ENCODE peak calls at places on chromosome 9, in five cellular contexts. Y is prostate gland, Q is endothelial cell, V is lower lobe of right lung, R is progenitor cell of endocrine pancreas. N is an unnamed sample.

GRCh38 chr9:70049672-70050271 is 6.1 kb downstream of the MAMDC2 start:
- DNase-seq in Y (no peak), Q (no peak), R (no peak), V (peak), N (no peak)

GRCh38 chr9:116087246-116087645 is 66.3 kb upstream of the PAPPA start:
- DNase-seq in Y (peak), V (peak), R (no peak), Q (no peak), N (no peak)

GRCh38 chr9:121371495-121371911 is 1.5 kb upstream of the STOM start:
- DNase-seq in R (no peak), Y (no peak), Q (no peak), V (no peak), N (no peak)

GRCh38 chr9:108476574-108476973 is 379.2 kb downstream of the ACTL7B start:
- DNase-seq in R (no peak), Y (no peak), V (no peak), Q (no peak), N (no peak)

GRCh38 chr9:132327537-132327936 is 27.2 kb downstream of the SETX start:
- DNase-seq in R (no peak), Y (no peak), Q (no peak), V (no peak), N (no peak)

GRCh38 chr9:37625262-37626147 is 25.2 kb upstream of the FRMPD1 start:
- DNase-seq in R (no peak), Q (no peak), V (no peak), Y (no peak), N (no peak)

GRCh38 chr9:73643379-73644013 is 491.8 kb downstream of the ANXA1 start:
- DNase-seq in V (no peak), R (no peak), Y (no peak), Q (no peak), N (no peak)

GRCh38 chr9:34929506-34930102 is 28.5 kb upstream of the PHF24 start:
- DNase-seq in Y (no peak), V (no peak), Q (peak), R (no peak), N (peak)

GRCh38 chr9:133449760-133450159 is 10.0 kb upstream of the CACFD1 start:
- DNase-seq in V (no peak), Y (peak), Q (no peak), R (no peak), N (no peak)

GRCh38 chr9:135074354-135075233 is 12.9 kb upstream of the OLFM1 start:
- DNase-seq in Y (no peak), Q (no peak), V (no peak), R (no peak), N (peak)

GRCh38 chr9:91060520-91061343 is 259.1 kb downstream of the SYK start:
- DNase-seq in Q (no peak), R (no peak), Y (peak), V (no peak), N (no peak)

GRCh38 chr9:6930827-6931226 is 173.1 kb downstream of the KDM4C start:
- DNase-seq in Q (no peak), V (no peak), Y (no peak), R (no peak), N (no peak)

GRCh38 chr9:32351845-32352244 is 32.6 kb upstream of the ACO1 start:
- DNase-seq in Q (no peak), V (no peak), Y (no peak), R (no peak), N (no peak)
- TF ChIP-seq CTCF in Q (no peak), V (no peak), Y (no peak), R (no peak), N (peak)

GRCh38 chr9:123431581-123431980 is 75.6 kb downstream of the CRB2 start:
- DNase-seq in Y (no peak), Q (no peak), V (no peak), R (no peak), N (no peak)

GRCh38 chr9:123437201-123437600 is 81.2 kb downstream of the CRB2 start:
- DNase-seq in Q (no peak), V (no peak), Y (no peak), R (no peak), N (no peak)

GRCh38 chr9:123432331-123433236 is 76.6 kb downstream of the CRB2 start:
- DNase-seq in R (no peak), Q (no peak), V (no peak), Y (no peak), N (no peak)

GRCh38 chr9:123435471-123435870 is 79.5 kb downstream of the CRB2 start:
- DNase-seq in V (no peak), Y (no peak), R (no peak), Q (no peak), N (no peak)

GRCh38 chr9:123434619-123435240 is 78.7 kb downstream of the CRB2 start:
- DNase-seq in Y (no peak), R (no peak), V (no peak), Q (peak), N (no peak)
- TF ChIP-seq CTCF in Y (no peak), R (peak), V (no peak), Q (no peak), N (no peak)

DNA sequence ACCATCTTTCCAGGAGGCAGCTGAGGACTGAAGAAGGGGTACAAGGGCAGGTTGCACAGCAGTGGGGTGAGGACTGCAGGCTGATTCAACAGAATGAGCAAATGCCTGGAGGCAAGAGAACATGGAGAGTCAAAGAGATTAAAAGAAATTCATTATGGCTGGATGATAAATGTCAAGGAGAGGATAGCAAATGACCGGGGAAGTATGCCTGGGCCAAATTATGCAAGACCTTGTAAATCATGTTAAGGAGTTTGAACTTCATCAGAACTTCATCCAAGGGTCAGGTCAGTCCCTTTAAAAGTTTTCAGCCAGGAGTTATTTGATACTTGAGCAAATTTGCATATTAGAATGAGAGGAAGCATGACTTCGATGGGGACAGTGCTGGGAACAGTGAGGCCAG is 510.0 kb upstream of the TLE4 start:
- DNase-seq in Y (no peak), R (no peak), V (no peak), Q (no peak), N (no peak)
- TF ChIP-seq CTCF in Y (no peak), R (no peak), V (no peak), Q (no peak), N (no peak)

DNA sequence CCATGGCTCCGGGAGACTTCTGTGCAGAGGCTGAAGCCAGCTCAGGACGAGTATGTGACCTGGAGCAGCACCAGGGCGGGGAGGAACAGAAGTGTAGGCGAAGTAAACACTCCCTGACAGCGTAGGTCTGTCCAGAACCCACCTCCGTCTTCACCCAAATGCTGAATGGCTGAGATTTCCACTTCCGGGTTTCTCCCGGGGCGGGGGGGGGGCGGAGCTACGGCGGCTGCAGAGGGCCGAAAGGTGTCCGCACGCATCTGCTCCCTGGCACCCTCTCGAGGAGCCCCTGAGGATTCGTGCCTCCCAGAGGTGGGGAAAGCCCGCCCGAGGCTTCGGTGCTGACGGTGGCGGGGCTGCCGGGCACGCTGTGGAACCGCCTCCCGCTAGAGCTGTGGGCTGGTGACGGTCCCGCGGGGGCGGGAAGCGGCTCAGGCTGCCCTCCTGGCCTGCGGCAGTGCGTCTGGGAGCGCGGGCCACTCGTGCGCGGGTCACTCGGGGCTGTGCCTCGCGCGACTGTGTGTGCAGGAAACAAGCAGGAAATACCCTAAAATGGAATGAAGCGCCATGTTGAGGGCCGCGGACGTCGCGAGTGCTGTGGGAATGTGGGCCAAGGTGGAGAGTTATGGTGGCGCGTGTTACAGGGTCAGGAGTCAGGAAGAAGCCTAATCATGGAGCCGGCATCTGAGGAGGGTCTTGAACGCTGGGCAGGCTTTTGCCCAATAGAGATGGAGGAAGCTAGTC is 1425.4 kb downstream of the FOXD4L5 start:
- DNase-seq in Y (peak), Q (no peak), V (peak), R (no peak), N (peak)
- TF ChIP-seq CTCF in Y (no peak), Q (no peak), V (no peak), R (no peak), N (no peak)

GRCh38 chr9:129383415-129384088 is 205.5 kb upstream of the IER5L start:
- DNase-seq in Q (peak), R (no peak), Y (peak), V (peak), N (no peak)
- TF ChIP-seq CTCF in Q (no peak), R (no peak), Y (no peak), V (peak), N (peak)

GRCh38 chr9:97647996-97648395 is 14.4 kb downstream of the NCBP1 start:
- DNase-seq in Q (no peak), V (no peak), Y (no peak), R (no peak), N (no peak)
- TF ChIP-seq CTCF in Q (no peak), V (no peak), Y (no peak), R (no peak), N (no peak)

GRCh38 chr9:130417602-130418001 is 27.2 kb upstream of the ASS1 start:
- DNase-seq in R (no peak), Q (no peak), Y (no peak), V (no peak), N (no peak)
- TF ChIP-seq CTCF in R (no peak), Q (no peak), Y (no peak), V (no peak), N (no peak)

GRCh38 chr9:86500667-86501435 is 146.6 kb upstream of the TUT7 start:
- DNase-seq in Y (no peak), R (no peak), Q (no peak), V (no peak), N (no peak)
- TF ChIP-seq CTCF in Y (no peak), R (no peak), Q (no peak), V (no peak), N (peak)

GRCh38 chr9:93684806-93685553 is 108.6 kb downstream of the PHF2 start:
- DNase-seq in Y (no peak), Q (no peak), V (no peak), R (peak), N (peak)
- TF ChIP-seq CTCF in Y (no peak), Q (no peak), V (no peak), R (peak), N (no peak)

GRCh38 chr9:104606202-104606601 is 775 bp upstream of the OR13C2 start:
- DNase-seq in V (no peak), R (no peak), Y (no peak), Q (no peak), N (no peak)

GRCh38 chr9:104604801-104605200 is 626 bp downstream of the OR13C2 start:
- DNase-seq in R (no peak), Y (no peak), Q (no peak), V (no peak), N (no peak)

DNA sequence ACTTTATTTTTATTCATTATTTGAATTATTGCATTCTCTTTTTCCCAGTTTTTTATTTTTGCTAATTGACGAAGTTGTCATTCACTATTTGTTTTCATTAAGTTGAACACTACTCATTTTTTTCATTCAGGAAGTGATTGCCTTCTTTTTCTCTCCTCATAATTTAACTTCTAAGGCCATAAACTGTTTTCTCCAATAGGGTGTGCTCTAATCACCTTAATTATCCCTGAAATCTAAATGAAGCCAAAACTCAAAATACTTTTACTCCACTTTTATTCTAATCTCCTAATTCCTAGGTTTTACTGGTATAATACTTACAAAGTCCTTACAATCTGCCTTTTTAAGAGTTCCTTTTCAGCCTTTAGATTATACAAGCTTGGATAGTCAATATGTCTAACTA is 2.9 kb upstream of the OR13C2 start:
- DNase-seq in Y (no peak), V (no peak), Q (no peak), R (no peak), N (no peak)
- TF ChIP-seq CTCF in Y (no peak), V (no peak), Q (peak), R (no peak), N (peak)

N was measured in osteocyte.